ENCODE peak calls at places on chromosomes 6 and 20, in five cellular contexts. One of them, this sample, is unnamed.

GRCh38 chr6:17630511-17631073 is 30.5 kb downstream of the FAM8A1 start:
- DNase-seq in GM12878: no peak
- DNase-seq in H1: no peak
- DNase-seq in SK-N-SH: no peak
- DNase-seq in K562: no peak
- DNase-seq in this sample: peak; percentile 21

GRCh38 chr6:28585335-28585734 is 59.7 kb downstream of the GPX5 start:
- DNase-seq in GM12878: no peak
- DNase-seq in H1: no peak
- DNase-seq in SK-N-SH: no peak
- DNase-seq in K562: peak; percentile 39
- DNase-seq in this sample: peak; percentile 55

GRCh38 chr6:134956676-134957075 is 6.8 kb upstream of the ALDH8A1 start:
- DNase-seq in GM12878: no peak
- DNase-seq in H1: no peak
- DNase-seq in SK-N-SH: no peak
- DNase-seq in K562: no peak
- DNase-seq in this sample: no peak

GRCh38 chr20:51586005-51586440 is 43.5 kb upstream of the NFATC2 start:
- DNase-seq in GM12878: no peak
- DNase-seq in H1: no peak
- DNase-seq in SK-N-SH: no peak
- DNase-seq in K562: no peak
- DNase-seq in this sample: no peak

GRCh38 chr6:136226027-136226673 is 24.0 kb downstream of the MTFR2 start:
- DNase-seq in GM12878: no peak
- DNase-seq in H1: peak; percentile 72
- DNase-seq in SK-N-SH: peak; percentile 69
- DNase-seq in K562: peak; percentile 83
- DNase-seq in this sample: peak; percentile 59

GRCh38 chr6:19349429-19349828 is 487.7 kb upstream of the ID4 start:
- DNase-seq in GM12878: no peak
- DNase-seq in H1: no peak
- DNase-seq in SK-N-SH: no peak
- DNase-seq in K562: no peak
- DNase-seq in this sample: no peak

GRCh38 chr6:9481292-9482029 is 933.4 kb downstream of the TFAP2A start:
- DNase-seq in GM12878: no peak
- DNase-seq in H1: no peak
- DNase-seq in SK-N-SH: no peak
- DNase-seq in K562: no peak
- DNase-seq in this sample: no peak

GRCh38 chr20:36018208-36018988 is 50.0 kb downstream of the CNBD2 start:
- DNase-seq in GM12878: no peak
- DNase-seq in H1: no peak
- DNase-seq in SK-N-SH: no peak
- DNase-seq in K562: no peak
- DNase-seq in this sample: peak; percentile 85

GRCh38 chr6:16196958-16197576 is 41.3 kb upstream of the GMPR start:
- DNase-seq in GM12878: no peak
- DNase-seq in H1: no peak
- DNase-seq in SK-N-SH: no peak
- DNase-seq in K562: no peak
- DNase-seq in this sample: no peak

GRCh38 chr6:155415953-155416352 is 39.7 kb downstream of the NOX3 start:
- DNase-seq in GM12878: no peak
- DNase-seq in H1: no peak
- DNase-seq in SK-N-SH: no peak
- DNase-seq in K562: no peak
- DNase-seq in this sample: no peak

GRCh38 chr6:15086273-15087158 is 159.4 kb upstream of the JARID2 start:
- DNase-seq in GM12878: no peak
- DNase-seq in H1: no peak
- DNase-seq in SK-N-SH: no peak
- DNase-seq in K562: no peak
- DNase-seq in this sample: no peak

GRCh38 chr6:170230520-170231390 is 60.1 kb downstream of the DLL1 start:
- DNase-seq in GM12878: no peak
- DNase-seq in H1: no peak
- DNase-seq in SK-N-SH: no peak
- DNase-seq in K562: no peak
- DNase-seq in this sample: no peak

GRCh38 chr6:170228581-170229310 is 62.1 kb downstream of the DLL1 start:
- DNase-seq in GM12878: no peak
- DNase-seq in H1: no peak
- DNase-seq in SK-N-SH: no peak
- DNase-seq in K562: no peak
- DNase-seq in this sample: no peak

GRCh38 chr6:170229396-170229795 is 61.5 kb downstream of the DLL1 start:
- DNase-seq in GM12878: no peak
- DNase-seq in H1: no peak
- DNase-seq in SK-N-SH: no peak
- DNase-seq in K562: no peak
- DNase-seq in this sample: no peak

GRCh38 chr6:170231496-170232185 is 59.2 kb downstream of the DLL1 start:
- DNase-seq in GM12878: no peak
- DNase-seq in H1: no peak
- DNase-seq in SK-N-SH: no peak
- DNase-seq in K562: no peak
- DNase-seq in this sample: no peak

GRCh38 chr6:170229851-170230519 is 60.9 kb downstream of the DLL1 start:
- DNase-seq in GM12878: no peak
- DNase-seq in H1: no peak
- DNase-seq in SK-N-SH: no peak
- DNase-seq in K562: no peak
- DNase-seq in this sample: no peak
- TF ChIP-seq YY1 in GM12878: no peak
- TF ChIP-seq YY1 in H1: no peak
- TF ChIP-seq YY1 in SK-N-SH: no peak
- TF ChIP-seq YY1 in K562: no peak
- TF ChIP-seq YY1 in this sample: no peak

GRCh38 chr6:95145457-95145856 is 431.9 kb upstream of the MANEA start:
- DNase-seq in GM12878: no peak
- DNase-seq in H1: no peak
- DNase-seq in SK-N-SH: no peak
- DNase-seq in K562: no peak
- DNase-seq in this sample: no peak

GRCh38 chr6:95142661-95143060 is 434.7 kb upstream of the MANEA start:
- DNase-seq in GM12878: no peak
- DNase-seq in H1: no peak
- DNase-seq in SK-N-SH: no peak
- DNase-seq in K562: no peak
- DNase-seq in this sample: no peak

GRCh38 chr6:95143408-95144180 is 433.7 kb upstream of the MANEA start:
- DNase-seq in GM12878: no peak
- DNase-seq in H1: no peak
- DNase-seq in SK-N-SH: no peak
- DNase-seq in K562: no peak
- DNase-seq in this sample: no peak

GRCh38 chr6:95142101-95142500 is 435.2 kb upstream of the MANEA start:
- DNase-seq in GM12878: no peak
- DNase-seq in H1: no peak
- DNase-seq in SK-N-SH: no peak
- DNase-seq in K562: no peak
- DNase-seq in this sample: no peak
- TF ChIP-seq RFX5 in GM12878: no peak
- TF ChIP-seq RFX5 in H1: no peak
- TF ChIP-seq RFX5 in SK-N-SH: no peak
- TF ChIP-seq RFX5 in K562: no peak
- TF ChIP-seq RFX5 in this sample: no peak

DNA sequence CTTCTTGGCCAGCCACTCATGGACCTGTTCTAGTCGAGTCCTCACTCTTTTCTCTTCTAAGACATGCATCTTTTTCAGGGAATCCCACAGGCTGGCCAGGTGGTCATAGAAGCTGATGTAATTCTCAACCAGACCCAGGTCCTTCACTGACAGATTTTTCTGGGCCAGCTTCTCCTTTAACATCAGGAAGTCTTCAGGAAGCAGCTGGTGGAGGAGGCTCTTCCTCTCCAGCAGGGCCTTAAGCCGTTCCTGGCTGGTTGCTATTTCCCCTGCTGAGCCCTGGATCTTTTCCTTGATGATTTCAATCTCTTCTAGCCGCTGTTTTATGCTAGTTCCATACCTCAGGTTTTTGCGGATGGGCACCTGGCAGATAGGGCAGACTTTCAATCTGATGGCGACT is 28.6 kb downstream of the DDX27 start:
- DNase-seq in GM12878: no peak
- DNase-seq in H1: no peak
- DNase-seq in SK-N-SH: no peak
- DNase-seq in K562: no peak
- DNase-seq in this sample: no peak
- TF ChIP-seq YY1 in GM12878: no peak
- TF ChIP-seq YY1 in H1: no peak
- TF ChIP-seq YY1 in SK-N-SH: no peak
- TF ChIP-seq YY1 in K562: no peak
- TF ChIP-seq YY1 in this sample: no peak

GRCh38 chr6:106975699-106976032 is 1.1 kb upstream of the CD24 start:
- DNase-seq in GM12878: no peak
- DNase-seq in H1: no peak
- DNase-seq in SK-N-SH: peak; percentile 58
- DNase-seq in K562: no peak
- DNase-seq in this sample: no peak

GRCh38 chr6:106973841-106974336 is 640 bp downstream of the CD24 start:
- DNase-seq in GM12878: no peak
- DNase-seq in H1: no peak
- DNase-seq in SK-N-SH: no peak
- DNase-seq in K562: no peak
- DNase-seq in this sample: no peak

GRCh38 chr6:106974337-106974998 is at the start of gene CD24:
- DNase-seq in GM12878: no peak
- DNase-seq in H1: peak; percentile 91
- DNase-seq in SK-N-SH: peak; percentile 92
- DNase-seq in K562: peak; percentile 41
- DNase-seq in this sample: no peak

GRCh38 chr6:106974999-106975698 is 620 bp upstream of the CD24 start:
- DNase-seq in GM12878: no peak
- DNase-seq in H1: peak; percentile 82
- DNase-seq in SK-N-SH: peak; percentile 76
- DNase-seq in K562: peak; percentile 44
- DNase-seq in this sample: no peak

GRCh38 chr6:106976270-106976669 is 1.7 kb upstream of the CD24 start:
- DNase-seq in GM12878: no peak
- DNase-seq in H1: no peak
- DNase-seq in SK-N-SH: no peak
- DNase-seq in K562: no peak
- DNase-seq in this sample: no peak
- TF ChIP-seq RFX5 in GM12878: no peak
- TF ChIP-seq RFX5 in H1: no peak
- TF ChIP-seq RFX5 in SK-N-SH: no peak
- TF ChIP-seq RFX5 in K562: no peak
- TF ChIP-seq RFX5 in this sample: no peak

GRCh38 chr20:24661255-24661654 is 191.8 kb downstream of the SYNDIG1 start:
- DNase-seq in GM12878: no peak
- DNase-seq in H1: no peak
- DNase-seq in SK-N-SH: no peak
- DNase-seq in K562: no peak
- DNase-seq in this sample: no peak

GRCh38 chr20:24657211-24657610 is 187.8 kb downstream of the SYNDIG1 start:
- DNase-seq in GM12878: no peak
- DNase-seq in H1: no peak
- DNase-seq in SK-N-SH: no peak
- DNase-seq in K562: peak; percentile 8
- DNase-seq in this sample: no peak

GRCh38 chr20:24657878-24658620 is 188.6 kb downstream of the SYNDIG1 start:
- DNase-seq in GM12878: no peak
- DNase-seq in H1: no peak
- DNase-seq in SK-N-SH: no peak
- DNase-seq in K562: no peak
- DNase-seq in this sample: no peak

GRCh38 chr20:24660651-24661050 is 191.2 kb downstream of the SYNDIG1 start:
- DNase-seq in GM12878: no peak
- DNase-seq in H1: no peak
- DNase-seq in SK-N-SH: no peak
- DNase-seq in K562: no peak
- DNase-seq in this sample: no peak

GRCh38 chr20:24658920-24659660 is 189.7 kb downstream of the SYNDIG1 start:
- DNase-seq in GM12878: no peak
- DNase-seq in H1: no peak
- DNase-seq in SK-N-SH: peak; percentile 57
- DNase-seq in K562: no peak
- DNase-seq in this sample: no peak
- TF ChIP-seq YY1 in GM12878: no peak
- TF ChIP-seq YY1 in H1: no peak
- TF ChIP-seq YY1 in SK-N-SH: no peak
- TF ChIP-seq YY1 in K562: no peak
- TF ChIP-seq YY1 in this sample: no peak

DNA sequence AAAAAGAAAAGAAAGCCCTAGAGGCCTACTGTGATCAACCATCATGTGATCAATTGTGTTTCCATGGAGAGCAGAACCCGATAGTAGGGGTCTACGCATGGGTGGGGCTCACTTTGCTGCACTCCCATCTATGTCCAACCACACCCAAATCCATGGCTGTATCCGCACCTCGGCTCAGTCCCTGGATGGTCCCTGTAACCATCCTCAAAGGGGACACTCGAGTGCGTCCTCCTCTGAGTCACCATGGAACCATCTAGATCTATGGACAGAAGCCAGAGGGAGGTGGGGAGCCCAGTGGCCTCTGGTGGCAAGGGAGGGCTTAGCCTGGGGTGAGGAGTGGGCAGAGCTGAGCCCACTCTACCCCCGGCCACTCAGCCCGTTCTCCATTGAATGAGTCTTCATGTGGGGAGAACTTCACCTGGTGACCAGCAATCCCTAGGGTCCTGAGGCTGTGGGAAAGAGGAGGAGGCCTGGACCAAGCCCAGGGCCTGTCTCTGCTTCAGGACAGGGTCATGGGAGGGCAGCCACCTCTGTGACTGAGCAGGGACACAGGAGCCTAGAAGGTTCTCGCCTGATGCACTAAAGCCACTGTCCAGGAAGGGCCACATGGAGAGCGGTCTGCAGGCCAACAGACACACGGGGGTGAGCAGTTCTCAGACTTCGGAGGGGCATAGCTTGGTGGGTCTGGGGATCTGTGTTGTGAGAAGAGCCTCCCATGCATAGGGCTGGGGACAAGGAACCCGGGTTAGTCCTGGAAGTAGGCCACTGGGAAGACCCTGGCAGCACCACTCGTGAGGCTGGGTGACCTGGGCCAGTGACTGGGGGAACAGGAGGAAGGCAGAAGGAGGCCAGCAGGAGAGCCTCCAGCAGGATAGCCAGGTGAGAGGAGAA is 19.3 kb downstream of the RAET1L start:
- DNase-seq in GM12878: no peak
- DNase-seq in H1: no peak
- DNase-seq in SK-N-SH: no peak
- DNase-seq in K562: no peak
- DNase-seq in this sample: no peak
- TF ChIP-seq RFX5 in GM12878: no peak
- TF ChIP-seq RFX5 in H1: no peak
- TF ChIP-seq RFX5 in SK-N-SH: no peak
- TF ChIP-seq RFX5 in K562: no peak
- TF ChIP-seq RFX5 in this sample: no peak